ENCODE peak calls at places on chromosome 4, in five cellular contexts. L is mucosa of descending colon, P is kidney, O is bronchial epithelial cell, W is BE2C. C is an unnamed sample.
A peak's percentile ranks its signal among the peaks of the same experiment; 100 is the strongest.

GRCh38 chr4:126004936-126005335 is 690.2 kb downstream of the FAT4 start:
- DNase-seq in L (no peak), P (no peak), O (peak; percentile 60), W (no peak), C (peak; percentile 66)

GRCh38 chr4:165006886-165007285 is 24.9 kb upstream of the TRIM60 start:
- DNase-seq in L (no peak), P (no peak), O (no peak), W (no peak), C (no peak)

GRCh38 chr4:143358923-143359694 is 22.4 kb downstream of the GAB1 start:
- DNase-seq in L (peak; percentile 60), P (peak; percentile 77), O (peak; percentile 94), W (no peak), C (peak; percentile 93)

GRCh38 chr4:98996056-98996941 is 778 bp downstream of the METAP1 start:
- DNase-seq in L (no peak), P (no peak), O (peak; percentile 56), W (no peak), C (peak; percentile 52)

GRCh38 chr4:3168029-3168428 is 80.9 kb upstream of the MSANTD1 start:
- DNase-seq in L (no peak), P (no peak), O (peak; percentile 48), W (no peak), C (peak; percentile 43)

GRCh38 chr4:185039508-185040273 is 21.4 kb downstream of the HELT start:
- DNase-seq in L (no peak), P (no peak), O (peak; percentile 55), W (peak; percentile 64), C (peak; percentile 62)

GRCh38 chr4:83629945-83630684 is 94.2 kb downstream of the GPAT3 start:
- DNase-seq in L (peak; percentile 65), P (no peak), O (peak; percentile 83), W (no peak), C (peak; percentile 86)

GRCh38 chr4:924107-925096 is 7.7 kb downstream of the GAK start:
- DNase-seq in L (no peak), P (peak; percentile 55), O (peak; percentile 37), W (no peak), C (peak; percentile 43)

DNA sequence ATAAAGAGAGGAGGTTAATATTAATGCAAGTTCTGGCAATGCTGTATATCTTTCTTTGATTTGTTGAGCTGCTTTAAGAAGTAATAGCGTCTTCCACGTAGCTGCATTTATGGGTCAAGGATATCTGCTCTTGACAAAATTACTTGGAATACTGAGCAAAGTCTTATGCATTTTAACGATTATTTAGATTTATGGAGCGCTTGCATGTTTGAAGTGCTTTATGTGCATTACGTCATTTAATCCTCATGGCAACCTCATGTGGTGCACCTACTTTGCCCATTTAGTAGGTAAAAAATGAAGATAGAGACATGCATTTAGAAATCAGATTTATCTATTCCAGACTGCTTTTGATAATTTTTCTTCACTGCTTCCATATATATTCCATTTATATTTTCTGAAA is 46.0 kb downstream of the DTHD1 start:
- DNase-seq in L (no peak), P (no peak), O (no peak), W (no peak), C (no peak)
- TF ChIP-seq CTCF in L (no peak), P (no peak), O (no peak), W (no peak), C (no peak)

DNA sequence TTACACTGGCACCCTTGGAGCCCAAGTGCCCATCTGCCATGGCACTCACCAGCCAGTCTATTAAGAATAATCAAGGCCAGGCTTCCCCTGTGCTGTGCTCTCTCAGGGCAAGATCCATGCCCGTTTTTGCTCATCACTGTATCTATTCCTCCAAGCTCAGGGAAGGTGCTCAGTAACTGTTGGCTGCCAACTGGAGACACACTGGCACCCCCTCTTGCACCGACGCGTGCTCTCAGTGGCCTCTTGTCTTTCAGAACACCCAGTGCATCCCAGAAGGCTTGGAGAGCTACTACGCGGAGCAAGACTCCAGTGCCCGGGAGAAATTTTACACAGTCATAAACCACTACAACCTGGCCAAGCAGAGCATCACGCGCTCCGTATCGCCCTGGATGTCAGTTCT is 30.1 kb downstream of the NSG1 start:
- DNase-seq in L (no peak), P (peak; percentile 49), O (no peak), W (no peak), C (no peak)
- H3K4me3 ChIP-seq in L (no peak overlapping the region), P (no peak overlapping the region), O (no peak overlapping the region), W (no peak overlapping the region), C (no peak overlapping the region)

GRCh38 chr4:36235306-36235705 is 9.0 kb downstream of the ARAP2 start:
- DNase-seq in L (no peak), P (no peak), O (peak; percentile 86), W (no peak), C (peak; percentile 89)
- TF ChIP-seq CTCF in L (no peak), P (no peak), O (peak; percentile 41), W (no peak), C (peak; percentile 18)

GRCh38 chr4:101115841-101116240 is 231.5 kb downstream of the PPP3CA start:
- DNase-seq in L (no peak), P (no peak), O (peak; percentile 36), W (no peak), C (peak; percentile 11)
- H3K4me3 ChIP-seq in L (no peak overlapping the region), P (no peak overlapping the region), O (no peak overlapping the region), W (no peak overlapping the region), C (no peak overlapping the region)